ENCODE peak calls at places on chromosomes 4 and X, in eight cellular contexts. U is sigmoid colon, A is transverse colon, P is K562, J is GM23338, H is prostate gland, M is stomach, F is endothelial cell of umbilical vein. T is an unnamed sample.

GRCh38 chr4:120858776-120859175 is 63.8 kb downstream of the PRDM5 start:
- DNase-seq in U (no peak), A (no peak), P (no peak), J (no peak), H (no peak), M (no peak), F (peak; percentile 21), T (no peak)

GRCh38 chr4:84366111-84366510 is 133.0 kb downstream of the NKX6-1 start:
- DNase-seq in U (no peak), A (no peak), P (no peak), J (no peak), H (no peak), M (no peak), F (no peak), T (no peak)

GRCh38 chr4:3288571-3289094 is 4.2 kb upstream of the RGS12 start:
- DNase-seq in U (no peak), A (no peak), P (no peak), J (no peak), H (no peak), M (peak; percentile 23), F (no peak), T (no peak)

GRCh38 chrX:40065291-40066046 is 32.3 kb downstream of the BCOR start:
- DNase-seq in U (no peak), A (no peak), P (no peak), J (no peak), H (no peak), M (no peak), F (no peak), T (no peak)

GRCh38 chr4:13893221-13893620 is 265.7 kb upstream of the BOD1L1 start:
- DNase-seq in U (no peak), A (no peak), P (no peak), J (no peak), H (no peak), M (no peak), F (no peak), T (no peak)

GRCh38 chr4:52760256-52760655 is 9.0 kb upstream of the ERVMER34-1 start:
- DNase-seq in U (no peak), A (no peak), P (no peak), J (no peak), H (no peak), M (no peak), F (no peak), T (no peak)

GRCh38 chr4:22501715-22502095 is 14.2 kb downstream of the ADGRA3 start:
- DNase-seq in U (no peak), A (no peak), P (no peak), J (no peak), H (no peak), M (no peak), F (no peak), T (no peak)

GRCh38 chr4:173332021-173332487 is 2.1 kb downstream of the HMGB2 start:
- DNase-seq in U (no peak), A (no peak), P (no peak), J (no peak), H (no peak), M (no peak), F (peak; percentile 30), T (no peak)

GRCh38 chrX:40103565-40104323 is 6.0 kb upstream of the BCOR start:
- DNase-seq in U (no peak), A (no peak), P (no peak), J (no peak), H (no peak), M (no peak), F (no peak), T (no peak)

GRCh38 chrX:17591741-17592110 is 145.6 kb upstream of the SCML1 start:
- DNase-seq in U (no peak), A (no peak), P (no peak), J (no peak), H (no peak), M (no peak), F (peak; percentile 89), T (no peak)

GRCh38 chr4:81454498-81454897 is 17.2 kb downstream of the RASGEF1B start:
- DNase-seq in U (no peak), A (peak; percentile 35), P (no peak), J (no peak), H (no peak), M (no peak), F (no peak), T (no peak)

GRCh38 chrX:110026099-110026844 is 23.4 kb downstream of the TMEM164 start:
- DNase-seq in U (no peak), A (peak; percentile 67), P (no peak), J (no peak), H (no peak), M (peak; percentile 38), F (peak; percentile 84), T (no peak)

GRCh38 chrX:13763489-13763888 is 28.9 kb downstream of the OFD1 start:
- DNase-seq in U (no peak), A (no peak), P (no peak), J (peak; percentile 21), H (peak; percentile 55), M (peak; percentile 52), F (no peak), T (no peak)

GRCh38 chrX:13759152-13759718 is 24.7 kb downstream of the OFD1 start:
- DNase-seq in U (no peak), A (no peak), P (no peak), J (no peak), H (no peak), M (no peak), F (no peak), T (no peak)

GRCh38 chrX:13761606-13762005 is 27.1 kb downstream of the OFD1 start:
- DNase-seq in U (no peak), A (no peak), P (peak; percentile 13), J (peak; percentile 54), H (no peak), M (no peak), F (no peak), T (no peak)

GRCh38 chrX:13762015-13762414 is 27.5 kb downstream of the OFD1 start:
- DNase-seq in U (no peak), A (no peak), P (no peak), J (peak; percentile 70), H (no peak), M (no peak), F (no peak), T (no peak)

DNA sequence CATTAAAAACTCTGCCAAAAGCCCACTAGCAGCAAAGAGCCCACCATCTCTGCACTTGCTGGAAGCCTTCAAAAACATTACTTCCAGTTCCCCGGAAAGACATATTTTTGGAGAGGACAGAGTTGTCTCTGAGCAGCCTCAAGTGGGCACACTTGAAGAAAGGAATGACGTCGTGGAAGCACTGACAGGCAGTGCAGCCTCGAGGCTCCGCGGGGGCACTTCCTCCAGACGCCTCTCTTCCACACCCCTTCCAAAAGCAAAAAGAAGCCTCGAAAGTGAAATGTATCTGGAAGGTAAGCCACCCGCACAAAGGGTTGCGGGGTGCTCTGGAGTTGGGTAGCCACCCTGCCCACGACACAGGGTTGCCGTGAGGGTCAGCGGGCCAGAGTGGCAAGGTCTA is 25.9 kb downstream of the OFD1 start:
- DNase-seq in U (no peak), A (no peak), P (no peak), J (no peak), H (no peak), M (no peak), F (no peak), T (no peak)
- H3K4me1 ChIP-seq in U (no peaks in the 10 kb centered on the region), A (no peaks in the 10 kb centered on the region), P (no peaks in the 10 kb centered on the region), J (peaks cover 34% of the 10 kb centered on the region), H (no peaks in the 10 kb centered on the region), M (peaks cover 31% of the 10 kb centered on the region), F (no peaks in the 10 kb centered on the region), T (peaks cover 48% of the 10 kb centered on the region)

GRCh38 chr4:12545845-12546244 is 938.3 kb downstream of the RAB28 start:
- DNase-seq in U (no peak), A (no peak), P (no peak), J (no peak), H (no peak), M (no peak), F (no peak), T (no peak)

DNA sequence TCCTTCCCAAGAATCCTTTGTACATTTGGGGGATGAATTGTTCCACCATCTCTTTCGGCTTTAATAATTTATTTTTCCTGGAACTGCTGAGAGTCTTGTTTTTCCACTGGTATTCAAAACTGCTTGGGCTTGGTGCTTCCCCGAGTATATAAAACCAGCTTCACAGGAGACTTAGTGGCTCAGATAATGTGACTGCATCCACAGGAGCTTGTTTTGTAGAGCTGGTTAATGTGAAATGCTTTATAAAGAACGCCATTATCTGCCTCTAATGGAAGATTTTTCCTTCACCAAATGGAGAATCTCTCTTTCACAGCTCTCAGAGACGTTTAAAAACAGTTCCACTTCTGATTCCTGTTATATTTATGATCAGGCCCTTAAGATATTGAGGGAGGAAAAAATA is 935.5 kb downstream of the RAB28 start:
- DNase-seq in U (no peak), A (no peak), P (no peak), J (no peak), H (no peak), M (no peak), F (no peak), T (no peak)
- TF ChIP-seq POLR2AphosphoS5 in U (no peak), A (no peak), P (no peak), J (no peak), H (no peak), M (no peak), F (no peak), T (no peak)

DNA sequence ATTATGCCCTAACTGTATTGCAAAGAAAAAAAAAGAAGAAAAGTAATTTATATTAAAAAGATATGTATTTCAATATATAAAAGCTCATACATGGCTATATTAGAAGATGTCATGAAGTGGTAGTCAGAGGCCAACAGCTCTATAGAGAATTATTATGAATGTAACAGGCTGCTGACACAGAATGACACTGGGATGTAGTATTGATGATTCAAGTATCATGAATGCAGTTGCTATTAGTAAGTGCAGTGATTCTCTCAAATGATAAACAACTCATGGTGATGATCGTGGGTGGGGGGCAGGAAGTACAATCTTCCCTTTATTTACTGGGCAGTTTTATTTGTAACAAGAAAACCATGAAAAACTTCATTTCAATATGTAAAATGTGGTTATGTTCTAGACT is 124.6 kb downstream of the COL4A6 start:
- DNase-seq in U (no peak), A (no peak), P (no peak), J (no peak), H (no peak), M (no peak), F (no peak), T (no peak)
- H3K4me1 ChIP-seq in U (no peaks in the 10 kb centered on the region), A (no peaks in the 10 kb centered on the region), P (no peaks in the 10 kb centered on the region), J (no peaks in the 10 kb centered on the region), H (no peaks in the 10 kb centered on the region), M (no peaks in the 10 kb centered on the region), F (no peaks in the 10 kb centered on the region), T (no peaks in the 10 kb centered on the region)

GRCh38 chr4:768076-768475 is 57.9 kb downstream of the CPLX1 start:
- DNase-seq in U (no peak), A (no peak), P (no peak), J (no peak), H (no peak), M (no peak), F (no peak), T (no peak)
- TF ChIP-seq POLR2AphosphoS5 in U (no peak), A (no peak), P (no peak), J (no peak), H (no peak), M (no peak), F (peak; percentile 12), T (no peak)

GRCh38 chr4:107740950-107741701 is 21.1 kb upstream of the PAPSS1 start:
- DNase-seq in U (peak; percentile 84), A (peak; percentile 21), P (no peak), J (no peak), H (peak; percentile 49), M (no peak), F (peak; percentile 81), T (no peak)
- H3K4me1 ChIP-seq in U (peaks cover 35% of the 10 kb centered on the region), A (peaks cover 2% of the 10 kb centered on the region), P (no peaks in the 10 kb centered on the region), J (peaks cover 4% of the 10 kb centered on the region), H (no peaks in the 10 kb centered on the region), M (peaks cover 20% of the 10 kb centered on the region), F (peaks cover 6% of the 10 kb centered on the region), T (no peaks in the 10 kb centered on the region)

GRCh38 chr4:24514808-24515207 is 69.5 kb downstream of the DHX15 start:
- DNase-seq in U (no peak), A (no peak), P (peak; percentile 37), J (peak; percentile 70), H (no peak), M (no peak), F (no peak), T (no peak)
- TF ChIP-seq POLR2AphosphoS5 in U (no peak), A (no peak), P (peak; percentile 1), J (no peak), H (no peak), M (no peak), F (no peak), T (no peak)

T was measured in spleen.